ENCODE peak calls at places on chromosomes 2 and 18, in four cellular contexts. S is heart left ventricle; O is KBM-7; G is stimulated activated naive CD4-positive, alpha-beta T cell. Z is an unnamed sample.

GRCh38 chr2:68426885-68427579 is 40.1 kb downstream of the FBXO48 start:
- DNase-seq in G (no peak), O (no peak), S (no peak), Z (peak)

GRCh38 chr18:77068321-77068841 is 64.2 kb downstream of the MBP start:
- DNase-seq in G (peak), S (no peak), O (peak), Z (peak)

GRCh38 chr2:70553334-70553583 is 367 bp downstream of the TGFA start:
- DNase-seq in G (peak), S (no peak), O (no peak), Z (no peak)

GRCh38 chr2:119023534-119023933 is 81.5 kb downstream of the MARCO start:
- DNase-seq in G (no peak), O (no peak), S (no peak), Z (no peak)

GRCh38 chr2:10141736-10142639 is 19.4 kb downstream of the RRM2 start:
- DNase-seq in S (no peak), O (no peak), G (peak), Z (peak)

GRCh38 chr18:63346031-63346430 is 21.0 kb downstream of the KDSR start:
- DNase-seq in S (no peak), G (no peak), O (no peak), Z (no peak)

GRCh38 chr2:236507393-236508085 is 62.1 kb upstream of the ACKR3 start:
- DNase-seq in O (no peak), S (no peak), G (peak), Z (peak)

GRCh38 chr2:158125756-158126498 is 24.3 kb downstream of the UPP2 start:
- DNase-seq in S (no peak), O (no peak), G (no peak), Z (no peak)

GRCh38 chr2:212843409-212844199 is 305.0 kb upstream of the ERBB4 start:
- DNase-seq in S (no peak), O (peak), G (no peak), Z (no peak)

GRCh38 chr2:77064324-77064723 is 457.9 kb downstream of the LRRTM4 start:
- DNase-seq in S (no peak), G (no peak), O (no peak), Z (no peak)

GRCh38 chr2:86584164-86584913 is 21.1 kb upstream of the CHMP3 start:
- DNase-seq in S (no peak), G (peak), O (peak), Z (no peak)

GRCh38 chr2:50491541-50492114 is 540.3 kb downstream of the NRXN1 start:
- DNase-seq in G (peak), S (no peak), O (peak), Z (peak)

GRCh38 chr18:13464432-13465125 is 246.0 kb downstream of the LDLRAD4 start:
- DNase-seq in S (peak), G (peak), O (peak), Z (peak)

GRCh38 chr2:203225423-203226039 is 13.3 kb upstream of the CYP20A1 start:
- DNase-seq in G (peak), S (no peak), O (peak), Z (no peak)

GRCh38 chr2:169819106-169819505 is 5.6 kb downstream of the METTL5 start:
- DNase-seq in G (no peak), S (no peak), O (no peak), Z (no peak)

GRCh38 chr2:232142049-232142448 is 180.5 kb downstream of the DIS3L2 start:
- DNase-seq in O (peak), S (no peak), G (peak), Z (peak)

GRCh38 chr18:78893396-78894305 is 86.0 kb upstream of the SALL3 start:
- DNase-seq in G (no peak), O (no peak), S (no peak), Z (no peak)

Z was measured in germinal center.